ENCODE peak calls at places on chromosomes 16 and 17, in four cellular contexts. L is CD4-positive, alpha-beta T cell; P is GM10248; R is breast epithelium. Y is an unnamed sample.

GRCh38 chr17:82095777-82096708 is 2.0 kb downstream of the FASN start:
- DNase-seq in R (no peak), L (no peak), P (no peak), Y (no peak)

GRCh38 chr16:10121496-10121895 is 60.7 kb downstream of the GRIN2A start:
- DNase-seq in L (no peak), R (no peak), P (no peak), Y (no peak)

GRCh38 chr16:11329891-11330290 is 15.4 kb upstream of the RMI2 start:
- DNase-seq in L (no peak), P (no peak), R (no peak), Y (no peak)

GRCh38 chr17:66467766-66468165 is 165.4 kb downstream of the PRKCA start:
- DNase-seq in R (no peak), L (no peak), P (no peak), Y (no peak)

GRCh38 chr16:21611546-21612384 is 12.4 kb downstream of the METTL9 start:
- DNase-seq in L (no peak), P (no peak), R (no peak), Y (no peak)

GRCh38 chr16:72894291-72895151 is 153.4 kb downstream of the ZFHX3 start:
- DNase-seq in L (no peak), P (no peak), R (no peak), Y (no peak)

GRCh38 chr17:35578929-35579448 is 618 bp upstream of the PEX12 start:
- DNase-seq in R (no peak), P (peak; percentile 18), L (no peak), Y (no peak)

GRCh38 chr16:77376358-77376757 is 58.5 kb downstream of the ADAMTS18 start:
- DNase-seq in P (peak; percentile 28), L (no peak), R (no peak), Y (no peak)

GRCh38 chr16:14600164-14600563 is 29.9 kb downstream of the PARN start:
- DNase-seq in R (no peak), L (no peak), P (peak; percentile 28), Y (no peak)

GRCh38 chr17:40448213-40448638 is 5.0 kb downstream of the IGFBP4 start:
- DNase-seq in R (no peak), P (no peak), L (no peak), Y (no peak)

GRCh38 chr17:4314618-4315017 is 50.8 kb upstream of the ANKFY1 start:
- DNase-seq in R (no peak), P (no peak), L (no peak), Y (no peak)

GRCh38 chr16:3274490-3274889 is 8.8 kb upstream of the ZNF263 start:
- DNase-seq in L (no peak), P (no peak), R (no peak), Y (no peak)

GRCh38 chr17:45750779-45751440 is 33.2 kb upstream of the CRHR1 start:
- DNase-seq in L (no peak), R (no peak), P (no peak), Y (no peak)

GRCh38 chr17:21001111-21001812 is 41.5 kb downstream of the USP22 start:
- DNase-seq in R (no peak), P (no peak), L (no peak), Y (no peak)

GRCh38 chr17:46764709-46765401 is 53.6 kb downstream of the WNT3 start:
- DNase-seq in P (no peak), L (no peak), R (peak; percentile 49), Y (no peak)

GRCh38 chr17:57471941-57472368 is 215.6 kb downstream of the MSI2 start:
- DNase-seq in L (no peak), R (no peak), P (no peak), Y (no peak)

GRCh38 chr17:44110011-44110686 is 13.3 kb downstream of the HDAC5 start:
- DNase-seq in R (no peak), L (no peak), P (no peak), Y (no peak)

GRCh38 chr16:80540516-80541305 is at the start of gene DYNLRB2:
- DNase-seq in P (peak; percentile 93), L (peak; percentile 86), R (peak; percentile 91), Y (peak; percentile 81)

GRCh38 chr17:82357394-82357793 is 1.7 kb upstream of the TEX19 start:
- DNase-seq in P (no peak), L (no peak), R (no peak), Y (no peak)

GRCh38 chr17:79991140-79991923 is 44.3 kb downstream of the TBC1D16 start:
- DNase-seq in P (peak; percentile 76), R (peak; percentile 77), L (peak; percentile 82), Y (peak; percentile 83)

GRCh38 chr17:82041139-82041814 is 3.8 kb upstream of the DCXR start:
- DNase-seq in P (no peak), R (no peak), L (no peak), Y (no peak)

GRCh38 chr16:49645263-49645662 is 210.6 kb downstream of the ZNF423 start:
- DNase-seq in L (no peak), R (no peak), P (no peak), Y (no peak)

GRCh38 chr17:32523827-32524552 is 37.2 kb downstream of the CDK5R1 start:
- DNase-seq in P (peak; percentile 74), R (no peak), L (no peak), Y (no peak)

GRCh38 chr16:279531-279930 is 860 bp upstream of the ARHGDIG start:
- DNase-seq in P (no peak), L (no peak), R (no peak), Y (no peak)

Y was measured in SHP77 treated with DMSO at 0.1 percent for 48 hours.